ENCODE peak calls at places on chromosomes 3 and 15, in five cellular contexts. One of them, this sample, is unnamed.
A peak's percentile ranks its signal among the peaks of the same experiment; 100 is the strongest.

GRCh38 chr3:36648241-36649034 is 115.9 kb downstream of the DCLK3 start:
- DNase-seq in progenitor cell of endocrine pancreas: no peak
- DNase-seq in foreskin fibroblast: peak; percentile 90
- DNase-seq in heart right ventricle: no peak
- DNase-seq in SK-N-SH: no peak
- DNase-seq in this sample: no peak

GRCh38 chr15:33912326-33912725 is 56.0 kb upstream of the CHRM5 start:
- DNase-seq in progenitor cell of endocrine pancreas: no peak
- DNase-seq in foreskin fibroblast: no peak
- DNase-seq in heart right ventricle: no peak
- DNase-seq in SK-N-SH: no peak
- DNase-seq in this sample: no peak

GRCh38 chr15:62326460-62327011 is 161.5 kb upstream of the C2CD4B start:
- DNase-seq in progenitor cell of endocrine pancreas: no peak
- DNase-seq in foreskin fibroblast: no peak
- DNase-seq in heart right ventricle: no peak
- DNase-seq in SK-N-SH: peak; percentile 67
- DNase-seq in this sample: no peak

GRCh38 chr3:50365080-50365841 is 5.9 kb upstream of the TMEM115 start:
- DNase-seq in progenitor cell of endocrine pancreas: peak; percentile 87
- DNase-seq in foreskin fibroblast: peak; percentile 85
- DNase-seq in heart right ventricle: peak; percentile 80
- DNase-seq in SK-N-SH: peak; percentile 90
- DNase-seq in this sample: peak; percentile 73

GRCh38 chr3:20055020-20055775 is 15.0 kb downstream of the KAT2B start:
- DNase-seq in progenitor cell of endocrine pancreas: no peak
- DNase-seq in foreskin fibroblast: no peak
- DNase-seq in heart right ventricle: no peak
- DNase-seq in SK-N-SH: peak; percentile 23
- DNase-seq in this sample: no peak

GRCh38 chr3:28781053-28781452 is 432.4 kb upstream of the AZI2 start:
- DNase-seq in progenitor cell of endocrine pancreas: no peak
- DNase-seq in foreskin fibroblast: no peak
- DNase-seq in heart right ventricle: no peak
- DNase-seq in SK-N-SH: peak; percentile 17
- DNase-seq in this sample: no peak

GRCh38 chr3:152174876-152175575 is 93.7 kb upstream of the MBNL1 start:
- DNase-seq in progenitor cell of endocrine pancreas: no peak
- DNase-seq in foreskin fibroblast: peak; percentile 21
- DNase-seq in heart right ventricle: no peak
- DNase-seq in SK-N-SH: no peak
- DNase-seq in this sample: no peak

GRCh38 chr3:196653127-196653795 is 13.8 kb downstream of the NRROS start:
- DNase-seq in progenitor cell of endocrine pancreas: no peak
- DNase-seq in foreskin fibroblast: no peak
- DNase-seq in heart right ventricle: no peak
- DNase-seq in SK-N-SH: no peak
- DNase-seq in this sample: no peak

GRCh38 chr15:41904487-41905359 is 10.9 kb upstream of the SPTBN5 start:
- DNase-seq in progenitor cell of endocrine pancreas: peak; percentile 65
- DNase-seq in foreskin fibroblast: peak; percentile 82
- DNase-seq in heart right ventricle: peak; percentile 70
- DNase-seq in SK-N-SH: peak; percentile 89
- DNase-seq in this sample: peak; percentile 77

GRCh38 chr3:64560802-64561502 is 126.8 kb downstream of the ADAMTS9 start:
- DNase-seq in progenitor cell of endocrine pancreas: no peak
- DNase-seq in foreskin fibroblast: no peak
- DNase-seq in heart right ventricle: no peak
- DNase-seq in SK-N-SH: no peak
- DNase-seq in this sample: no peak

GRCh38 chr3:18422972-18423371 is 2.2 kb downstream of the SATB1 start:
- DNase-seq in progenitor cell of endocrine pancreas: no peak
- DNase-seq in foreskin fibroblast: no peak
- DNase-seq in heart right ventricle: no peak
- DNase-seq in SK-N-SH: no peak
- DNase-seq in this sample: no peak

GRCh38 chr3:134486577-134487041 is 752 bp downstream of the CEP63 start:
- DNase-seq in progenitor cell of endocrine pancreas: no peak
- DNase-seq in foreskin fibroblast: peak; percentile 42
- DNase-seq in heart right ventricle: no peak
- DNase-seq in SK-N-SH: peak; percentile 16
- DNase-seq in this sample: no peak

GRCh38 chr15:87293016-87293415 is 963.5 kb downstream of the NTRK3 start:
- DNase-seq in progenitor cell of endocrine pancreas: no peak
- DNase-seq in foreskin fibroblast: no peak
- DNase-seq in heart right ventricle: no peak
- DNase-seq in SK-N-SH: no peak
- DNase-seq in this sample: no peak

GRCh38 chr3:71243230-71243629 is 340.3 kb downstream of the FOXP1 start:
- DNase-seq in progenitor cell of endocrine pancreas: no peak
- DNase-seq in foreskin fibroblast: no peak
- DNase-seq in heart right ventricle: no peak
- DNase-seq in SK-N-SH: no peak
- DNase-seq in this sample: no peak

GRCh38 chr3:120637836-120638559 is 41.9 kb downstream of the NDUFB4 start:
- DNase-seq in progenitor cell of endocrine pancreas: no peak
- DNase-seq in foreskin fibroblast: peak; percentile 46
- DNase-seq in heart right ventricle: no peak
- DNase-seq in SK-N-SH: no peak
- DNase-seq in this sample: no peak

GRCh38 chr3:125310623-125311076 is 64.5 kb downstream of the ZNF148 start:
- DNase-seq in progenitor cell of endocrine pancreas: no peak
- DNase-seq in foreskin fibroblast: no peak
- DNase-seq in heart right ventricle: no peak
- DNase-seq in SK-N-SH: no peak
- DNase-seq in this sample: no peak

GRCh38 chr15:100052716-100053475 is 288.9 kb downstream of the ADAMTS17 start:
- DNase-seq in progenitor cell of endocrine pancreas: no peak
- DNase-seq in foreskin fibroblast: no peak
- DNase-seq in heart right ventricle: no peak
- DNase-seq in SK-N-SH: no peak
- DNase-seq in this sample: no peak

DNA sequence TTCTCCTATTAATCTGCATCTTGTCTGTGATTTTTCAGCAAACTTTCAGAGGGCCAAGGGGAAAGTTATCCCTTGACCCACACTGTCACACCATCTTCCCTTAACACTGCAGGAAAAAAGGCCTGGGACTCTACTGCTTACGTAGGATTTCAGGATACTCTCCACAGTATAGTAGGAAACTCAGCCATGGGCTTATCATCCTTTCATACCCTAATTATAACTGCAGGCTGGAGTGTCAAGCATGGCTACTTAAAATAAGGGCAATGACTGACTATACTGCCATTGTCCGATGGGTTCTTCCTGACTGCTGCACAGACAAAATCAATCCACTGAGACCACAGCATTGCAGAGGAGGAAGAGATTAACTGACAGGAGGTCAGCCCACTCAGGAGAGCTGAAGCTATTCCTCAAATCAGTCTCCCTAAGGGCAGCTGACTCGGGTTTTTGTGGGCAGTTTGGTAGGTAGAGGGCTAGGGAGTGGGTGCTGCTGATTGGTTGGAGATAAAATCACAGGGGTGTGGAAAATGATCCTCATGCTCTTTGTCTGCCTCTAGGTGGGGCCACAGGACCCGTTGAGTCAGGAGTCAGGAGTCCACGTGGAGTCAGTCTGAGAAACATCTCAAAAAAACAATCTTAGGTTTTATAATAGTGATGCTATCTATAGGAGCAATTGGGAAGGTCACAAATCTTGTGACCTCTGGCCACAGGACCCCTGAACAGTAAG is 118.2 kb upstream of the STRIT1 start:
- DNase-seq in progenitor cell of endocrine pancreas: no peak
- DNase-seq in foreskin fibroblast: no peak
- DNase-seq in heart right ventricle: no peak
- DNase-seq in SK-N-SH: no peak
- DNase-seq in this sample: no peak
- TF ChIP-seq CTCF in progenitor cell of endocrine pancreas: no peak
- TF ChIP-seq CTCF in foreskin fibroblast: no peak
- TF ChIP-seq CTCF in heart right ventricle: no peak
- TF ChIP-seq CTCF in SK-N-SH: no peak
- TF ChIP-seq CTCF in this sample: peak; percentile 13

GRCh38 chr15:23855947-23856346 is 168.8 kb upstream of the NDN start:
- DNase-seq in progenitor cell of endocrine pancreas: no peak
- DNase-seq in foreskin fibroblast: no peak
- DNase-seq in heart right ventricle: no peak
- DNase-seq in SK-N-SH: no peak
- DNase-seq in this sample: no peak

GRCh38 chr15:23855260-23855659 is 168.2 kb upstream of the NDN start:
- DNase-seq in progenitor cell of endocrine pancreas: no peak
- DNase-seq in foreskin fibroblast: no peak
- DNase-seq in heart right ventricle: peak; percentile 39
- DNase-seq in SK-N-SH: no peak
- DNase-seq in this sample: no peak

GRCh38 chr15:23854535-23855252 is 167.6 kb upstream of the NDN start:
- DNase-seq in progenitor cell of endocrine pancreas: no peak
- DNase-seq in foreskin fibroblast: no peak
- DNase-seq in heart right ventricle: no peak
- DNase-seq in SK-N-SH: no peak
- DNase-seq in this sample: no peak

GRCh38 chr15:23859008-23859407 is 171.9 kb upstream of the NDN start:
- DNase-seq in progenitor cell of endocrine pancreas: no peak
- DNase-seq in foreskin fibroblast: no peak
- DNase-seq in heart right ventricle: no peak
- DNase-seq in SK-N-SH: no peak
- DNase-seq in this sample: no peak

DNA sequence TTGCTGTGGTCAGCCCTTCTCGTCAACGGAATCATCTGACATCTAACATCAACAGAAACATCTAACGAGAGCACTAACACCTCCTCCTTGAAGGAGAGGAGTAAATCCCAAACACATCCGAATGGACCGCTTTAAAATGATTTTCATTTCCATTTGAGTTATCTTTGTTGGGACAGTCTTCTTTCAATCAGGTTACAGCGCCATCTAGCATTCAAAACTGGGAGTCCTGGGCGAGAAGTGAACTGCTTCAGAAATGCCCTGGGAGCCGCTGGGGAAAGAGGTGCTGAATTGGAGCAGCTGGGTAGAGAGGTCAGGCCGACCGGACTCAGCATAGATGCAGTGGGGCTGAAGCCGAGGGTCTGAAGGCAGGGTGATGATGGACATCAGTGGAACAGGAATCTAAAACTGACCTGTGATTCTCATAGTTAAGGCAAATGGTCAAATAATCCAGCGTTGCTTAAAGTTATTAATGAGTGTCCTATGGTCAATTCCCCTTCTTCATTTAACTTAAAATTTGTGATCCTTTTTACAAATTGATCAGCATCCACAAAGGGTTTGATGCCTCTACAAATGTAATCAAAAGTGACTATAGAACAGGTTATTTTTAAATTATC is 170.0 kb upstream of the NDN start:
- DNase-seq in progenitor cell of endocrine pancreas: peak; percentile 27
- DNase-seq in foreskin fibroblast: peak; percentile 3
- DNase-seq in heart right ventricle: peak; percentile 34
- DNase-seq in SK-N-SH: peak; percentile 30
- DNase-seq in this sample: peak; percentile 59
- TF ChIP-seq CTCF in progenitor cell of endocrine pancreas: peak; percentile 61
- TF ChIP-seq CTCF in foreskin fibroblast: peak; percentile 3
- TF ChIP-seq CTCF in heart right ventricle: peak; percentile 35
- TF ChIP-seq CTCF in SK-N-SH: peak; percentile 76
- TF ChIP-seq CTCF in this sample: peak; percentile 70

GRCh38 chr3:53715815-53716483 is 130.3 kb downstream of the CHDH start:
- DNase-seq in progenitor cell of endocrine pancreas: no peak
- DNase-seq in foreskin fibroblast: peak; percentile 4
- DNase-seq in heart right ventricle: no peak
- DNase-seq in SK-N-SH: no peak
- DNase-seq in this sample: no peak

GRCh38 chr3:53719796-53720195 is 126.4 kb downstream of the CHDH start:
- DNase-seq in progenitor cell of endocrine pancreas: no peak
- DNase-seq in foreskin fibroblast: no peak
- DNase-seq in heart right ventricle: no peak
- DNase-seq in SK-N-SH: no peak
- DNase-seq in this sample: no peak

GRCh38 chr3:53718462-53718861 is 127.8 kb downstream of the CHDH start:
- DNase-seq in progenitor cell of endocrine pancreas: no peak
- DNase-seq in foreskin fibroblast: no peak
- DNase-seq in heart right ventricle: no peak
- DNase-seq in SK-N-SH: no peak
- DNase-seq in this sample: no peak

GRCh38 chr3:53713626-53714025 is 132.6 kb downstream of the CHDH start:
- DNase-seq in progenitor cell of endocrine pancreas: no peak
- DNase-seq in foreskin fibroblast: no peak
- DNase-seq in heart right ventricle: no peak
- DNase-seq in SK-N-SH: no peak
- DNase-seq in this sample: no peak

GRCh38 chr3:53716998-53717397 is 129.2 kb downstream of the CHDH start:
- DNase-seq in progenitor cell of endocrine pancreas: no peak
- DNase-seq in foreskin fibroblast: no peak
- DNase-seq in heart right ventricle: no peak
- DNase-seq in SK-N-SH: no peak
- DNase-seq in this sample: no peak
- TF ChIP-seq CTCF in progenitor cell of endocrine pancreas: no peak
- TF ChIP-seq CTCF in foreskin fibroblast: no peak
- TF ChIP-seq CTCF in heart right ventricle: no peak
- TF ChIP-seq CTCF in SK-N-SH: no peak
- TF ChIP-seq CTCF in this sample: no peak

GRCh38 chr3:45506751-45507391 is 87.7 kb upstream of the LIMD1 start:
- DNase-seq in progenitor cell of endocrine pancreas: no peak
- DNase-seq in foreskin fibroblast: no peak
- DNase-seq in heart right ventricle: no peak
- DNase-seq in SK-N-SH: no peak
- DNase-seq in this sample: no peak

GRCh38 chr3:45509038-45509767 is 85.3 kb upstream of the LIMD1 start:
- DNase-seq in progenitor cell of endocrine pancreas: no peak
- DNase-seq in foreskin fibroblast: peak; percentile 96
- DNase-seq in heart right ventricle: no peak
- DNase-seq in SK-N-SH: no peak
- DNase-seq in this sample: peak; percentile 7

GRCh38 chr3:45508659-45509037 is 85.9 kb upstream of the LIMD1 start:
- DNase-seq in progenitor cell of endocrine pancreas: no peak
- DNase-seq in foreskin fibroblast: no peak
- DNase-seq in heart right ventricle: no peak
- DNase-seq in SK-N-SH: no peak
- DNase-seq in this sample: no peak

GRCh38 chr3:45506084-45506483 is 88.5 kb upstream of the LIMD1 start:
- DNase-seq in progenitor cell of endocrine pancreas: no peak
- DNase-seq in foreskin fibroblast: no peak
- DNase-seq in heart right ventricle: no peak
- DNase-seq in SK-N-SH: no peak
- DNase-seq in this sample: no peak

GRCh38 chr3:45507820-45508317 is 86.7 kb upstream of the LIMD1 start:
- DNase-seq in progenitor cell of endocrine pancreas: no peak
- DNase-seq in foreskin fibroblast: peak; percentile 58
- DNase-seq in heart right ventricle: peak; percentile 41
- DNase-seq in SK-N-SH: peak; percentile 30
- DNase-seq in this sample: peak; percentile 49
- TF ChIP-seq CTCF in progenitor cell of endocrine pancreas: peak; percentile 65
- TF ChIP-seq CTCF in foreskin fibroblast: peak; percentile 53
- TF ChIP-seq CTCF in heart right ventricle: peak; percentile 39
- TF ChIP-seq CTCF in SK-N-SH: peak; percentile 48
- TF ChIP-seq CTCF in this sample: peak; percentile 65